ENCODE peak calls at places on chromosomes 3 and 15, in six cellular contexts. One of them, this sample, is unnamed.
A peak's percentile ranks its signal among the peaks of the same experiment; 100 is the strongest.

GRCh38 chr3:108099679-108100428 is 9.0 kb upstream of the CD47 start:
- DNase-seq in tibial artery: no peak
- DNase-seq in tibial nerve: no peak
- DNase-seq in fibroblast of pulmonary artery: no peak
- DNase-seq in NT2/D1: no peak
- DNase-seq in GM06990: peak; percentile 64
- DNase-seq in this sample: no peak

GRCh38 chr3:160486459-160486869 is 36.9 kb upstream of the TRIM59 start:
- DNase-seq in tibial artery: no peak
- DNase-seq in tibial nerve: no peak
- DNase-seq in fibroblast of pulmonary artery: peak; percentile 69
- DNase-seq in NT2/D1: no peak
- DNase-seq in GM06990: no peak
- DNase-seq in this sample: peak; percentile 26

GRCh38 chr3:8988791-8989558 is 25.7 kb upstream of the RAD18 start:
- DNase-seq in tibial artery: no peak
- DNase-seq in tibial nerve: no peak
- DNase-seq in fibroblast of pulmonary artery: no peak
- DNase-seq in NT2/D1: no peak
- DNase-seq in GM06990: no peak
- DNase-seq in this sample: no peak

GRCh38 chr15:79136434-79137046 is 46.0 kb upstream of the RASGRF1 start:
- DNase-seq in tibial artery: no peak
- DNase-seq in tibial nerve: no peak
- DNase-seq in fibroblast of pulmonary artery: no peak
- DNase-seq in NT2/D1: peak; percentile 74
- DNase-seq in GM06990: no peak
- DNase-seq in this sample: no peak

GRCh38 chr3:167203062-167203461 is 177.0 kb downstream of the ZBBX start:
- DNase-seq in tibial artery: no peak
- DNase-seq in tibial nerve: no peak
- DNase-seq in fibroblast of pulmonary artery: no peak
- DNase-seq in NT2/D1: no peak
- DNase-seq in GM06990: no peak
- DNase-seq in this sample: no peak

GRCh38 chr3:2802429-2802828 is 307.7 kb downstream of the IL5RA start:
- DNase-seq in tibial artery: no peak
- DNase-seq in tibial nerve: no peak
- DNase-seq in fibroblast of pulmonary artery: no peak
- DNase-seq in NT2/D1: no peak
- DNase-seq in GM06990: no peak
- DNase-seq in this sample: no peak

GRCh38 chr15:71790081-71790480 is 20.3 kb upstream of the NR2E3 start:
- DNase-seq in tibial artery: no peak
- DNase-seq in tibial nerve: no peak
- DNase-seq in fibroblast of pulmonary artery: no peak
- DNase-seq in NT2/D1: no peak
- DNase-seq in GM06990: no peak
- DNase-seq in this sample: no peak

GRCh38 chr3:192181151-192181550 is 546.2 kb downstream of the FGF12 start:
- DNase-seq in tibial artery: no peak
- DNase-seq in tibial nerve: no peak
- DNase-seq in fibroblast of pulmonary artery: no peak
- DNase-seq in NT2/D1: no peak
- DNase-seq in GM06990: no peak
- DNase-seq in this sample: no peak

GRCh38 chr3:87437765-87438164 is 161.4 kb upstream of the POU1F1 start:
- DNase-seq in tibial artery: no peak
- DNase-seq in tibial nerve: no peak
- DNase-seq in fibroblast of pulmonary artery: no peak
- DNase-seq in NT2/D1: no peak
- DNase-seq in GM06990: no peak
- DNase-seq in this sample: no peak

GRCh38 chr3:38566215-38566528 is 70.0 kb downstream of the EXOG start:
- DNase-seq in tibial artery: peak; percentile 17
- DNase-seq in tibial nerve: no peak
- DNase-seq in fibroblast of pulmonary artery: no peak
- DNase-seq in NT2/D1: no peak
- DNase-seq in GM06990: no peak
- DNase-seq in this sample: no peak

GRCh38 chr15:41936649-41937567 is 35.4 kb downstream of the EHD4 start:
- DNase-seq in tibial artery: no peak
- DNase-seq in tibial nerve: no peak
- DNase-seq in fibroblast of pulmonary artery: peak; percentile 76
- DNase-seq in NT2/D1: no peak
- DNase-seq in GM06990: no peak
- DNase-seq in this sample: no peak

GRCh38 chr3:190721330-190721729 is 141.2 kb downstream of the GMNC start:
- DNase-seq in tibial artery: no peak
- DNase-seq in tibial nerve: no peak
- DNase-seq in fibroblast of pulmonary artery: no peak
- DNase-seq in NT2/D1: no peak
- DNase-seq in GM06990: peak; percentile 24
- DNase-seq in this sample: no peak

GRCh38 chr3:196609343-196609775 is 30.1 kb upstream of the NRROS start:
- DNase-seq in tibial artery: peak; percentile 89
- DNase-seq in tibial nerve: peak; percentile 83
- DNase-seq in fibroblast of pulmonary artery: peak; percentile 81
- DNase-seq in NT2/D1: peak; percentile 77
- DNase-seq in GM06990: peak; percentile 81
- DNase-seq in this sample: peak; percentile 93

GRCh38 chr15:68285243-68285980 is 7.9 kb downstream of the FEM1B start:
- DNase-seq in tibial artery: no peak
- DNase-seq in tibial nerve: no peak
- DNase-seq in fibroblast of pulmonary artery: no peak
- DNase-seq in NT2/D1: no peak
- DNase-seq in GM06990: no peak
- DNase-seq in this sample: no peak

GRCh38 chr3:29282431-29283296 is 1.8 kb downstream of the RBMS3 start:
- DNase-seq in tibial artery: no peak
- DNase-seq in tibial nerve: no peak
- DNase-seq in fibroblast of pulmonary artery: peak; percentile 79
- DNase-seq in NT2/D1: no peak
- DNase-seq in GM06990: no peak
- DNase-seq in this sample: peak; percentile 11

GRCh38 chr15:25611603-25612002 is 172.8 kb upstream of the UBE3A start:
- DNase-seq in tibial artery: peak; percentile 67
- DNase-seq in tibial nerve: no peak
- DNase-seq in fibroblast of pulmonary artery: no peak
- DNase-seq in NT2/D1: no peak
- DNase-seq in GM06990: no peak
- DNase-seq in this sample: peak; percentile 72

GRCh38 chr15:87661481-87661880 is 595.1 kb downstream of the NTRK3 start:
- DNase-seq in tibial artery: no peak
- DNase-seq in tibial nerve: no peak
- DNase-seq in fibroblast of pulmonary artery: no peak
- DNase-seq in NT2/D1: no peak
- DNase-seq in GM06990: no peak
- DNase-seq in this sample: no peak

GRCh38 chr15:45648521-45649200 is 13.8 kb downstream of the SQOR start:
- DNase-seq in tibial artery: no peak
- DNase-seq in tibial nerve: no peak
- DNase-seq in fibroblast of pulmonary artery: peak; percentile 61
- DNase-seq in NT2/D1: no peak
- DNase-seq in GM06990: no peak
- DNase-seq in this sample: peak; percentile 47

GRCh38 chr15:88246081-88246480 is 10.5 kb downstream of the NTRK3 start:
- DNase-seq in tibial artery: no peak
- DNase-seq in tibial nerve: no peak
- DNase-seq in fibroblast of pulmonary artery: no peak
- DNase-seq in NT2/D1: no peak
- DNase-seq in GM06990: no peak
- DNase-seq in this sample: no peak

GRCh38 chr3:52121813-52122212 is 32.4 kb downstream of the POC1A start:
- DNase-seq in tibial artery: no peak
- DNase-seq in tibial nerve: no peak
- DNase-seq in fibroblast of pulmonary artery: no peak
- DNase-seq in NT2/D1: no peak
- DNase-seq in GM06990: no peak
- DNase-seq in this sample: no peak

This sample was measured in AG08395.